ENCODE peak calls at places on chromosomes 13 and 19, in nine cellular contexts. M is cerebellar cortex; C is NCI-H1092 treated with DMSO at 0.1 percent for 48 hours; A is stimulated activated CD8-positive, alpha-beta memory T cell treated with anti-CD3 and anti-CD28 coated beads, Interleukin-2, amount 100 ng/mL, for 48 hours; B is effector CD4-positive, alpha-beta T cell; Y is adipocyte; K is astrocyte of the spinal cord; P is activated CD8-positive, alpha-beta memory T cell treated with anti-CD3 and anti-CD28 coated beads, Interleukin-2, amount 50 U/mL, for 4 hours; R is psoas muscle. S is an unnamed sample.

GRCh38 chr19:43438291-43439162 is 23.8 kb downstream of the TEX101 start:
- DNase-seq in M (no peak), C (no peak), A (no peak), B (no peak), Y (peak), K (no peak), P (no peak), R (no peak), S (peak)

GRCh38 chr13:106291006-106291405 is 244.5 kb downstream of the EFNB2 start:
- DNase-seq in M (no peak), C (no peak), A (no peak), B (no peak), Y (peak), K (peak), P (no peak), R (no peak), S (no peak)

GRCh38 chr13:26946675-26947342 is 186.2 kb upstream of the GPR12 start:
- DNase-seq in M (peak), C (peak), A (no peak), B (no peak), Y (peak), K (peak), P (no peak), R (no peak), S (no peak)

GRCh38 chr19:10074153-10074552 is 12.0 kb upstream of the SHFL start:
- DNase-seq in M (peak), C (peak), A (no peak), B (peak), Y (peak), K (no peak), P (peak), R (no peak), S (peak)

GRCh38 chr19:3048190-3048533 is 14.1 kb downstream of the TLE5 start:
- DNase-seq in M (no peak), C (no peak), A (no peak), B (no peak), Y (no peak), K (no peak), P (no peak), R (no peak), S (no peak)

GRCh38 chr19:46347985-46348384 is 1.1 kb downstream of the PPP5C start:
- DNase-seq in M (no peak), C (no peak), A (no peak), B (no peak), Y (no peak), K (no peak), P (no peak), R (no peak), S (no peak)

GRCh38 chr19:14147797-14148605 is 11.6 kb upstream of the ASF1B start:
- DNase-seq in M (peak), C (peak), A (peak), B (no peak), Y (peak), K (peak), P (peak), R (peak), S (peak)

GRCh38 chr13:46154136-46154854 is 27.7 kb downstream of the LCP1 start:
- DNase-seq in M (no peak), C (no peak), A (no peak), B (no peak), Y (no peak), K (no peak), P (no peak), R (no peak), S (no peak)

GRCh38 chr13:32200741-32201140 is 114.4 kb downstream of the ZAR1L start:
- DNase-seq in M (no peak), C (no peak), A (no peak), B (no peak), Y (peak), K (no peak), P (no peak), R (no peak), S (no peak)

GRCh38 chr13:28753208-28753892 is 34.6 kb upstream of the SLC46A3 start:
- DNase-seq in M (no peak), C (no peak), A (no peak), B (no peak), Y (peak), K (peak), P (no peak), R (no peak), S (no peak)

GRCh38 chr19:16293133-16294085 is 31.2 kb upstream of the KLF2 start:
- DNase-seq in M (no peak), C (peak), A (no peak), B (no peak), Y (peak), K (peak), P (no peak), R (peak), S (no peak)

GRCh38 chr19:29873024-29873800 is 61.4 kb downstream of the CCNE1 start:
- DNase-seq in M (peak), C (peak), A (peak), B (peak), Y (peak), K (no peak), P (peak), R (peak), S (peak)

GRCh38 chr13:105642511-105642958 is 892.9 kb downstream of the EFNB2 start:
- DNase-seq in M (no peak), C (no peak), A (no peak), B (no peak), Y (no peak), K (peak), P (no peak), R (no peak), S (no peak)

GRCh38 chr19:1027953-1028902 is 1.8 kb downstream of the CNN2 start:
- DNase-seq in M (no peak), C (no peak), A (no peak), B (peak), Y (peak), K (peak), P (peak), R (peak), S (peak)

GRCh38 chr13:50198508-50198907 is 183.3 kb downstream of the KCNRG start:
- DNase-seq in M (no peak), C (no peak), A (no peak), B (no peak), Y (no peak), K (peak), P (no peak), R (no peak), S (no peak)

GRCh38 chr13:98994080-98994479 is 16.2 kb upstream of the DOCK9 start:
- DNase-seq in M (no peak), C (no peak), A (no peak), B (no peak), Y (no peak), K (no peak), P (no peak), R (no peak), S (no peak)

GRCh38 chr19:10141973-10142372 is 22.3 kb upstream of the EIF3G start:
- DNase-seq in M (no peak), C (no peak), A (no peak), B (no peak), Y (no peak), K (no peak), P (no peak), R (no peak), S (no peak)

GRCh38 chr19:12646551-12646950 is 20.0 kb downstream of the MAN2B1 start:
- DNase-seq in M (no peak), C (no peak), A (no peak), B (no peak), Y (no peak), K (no peak), P (no peak), R (no peak), S (no peak)

GRCh38 chr13:107329991-107330390 is 762.1 kb upstream of the ARGLU1 start:
- DNase-seq in M (no peak), C (peak), A (no peak), B (no peak), Y (peak), K (peak), P (no peak), R (no peak), S (no peak)

GRCh38 chr13:25742220-25742619 is 309.6 kb downstream of the SHISA2 start:
- DNase-seq in M (no peak), C (no peak), A (no peak), B (no peak), Y (no peak), K (no peak), P (no peak), R (no peak), S (no peak)

GRCh38 chr19:46674416-46675178 is 13.6 kb upstream of the DACT3 start:
- DNase-seq in M (peak), C (no peak), A (no peak), B (no peak), Y (no peak), K (no peak), P (no peak), R (no peak), S (no peak)

GRCh38 chr13:26502826-26503225 is 54.7 kb upstream of the WASF3 start:
- DNase-seq in M (no peak), C (no peak), A (peak), B (no peak), Y (no peak), K (peak), P (no peak), R (peak), S (peak)

GRCh38 chr19:5696196-5697021 is 6.3 kb downstream of the RPL36 start:
- DNase-seq in M (no peak), C (no peak), A (no peak), B (no peak), Y (no peak), K (no peak), P (no peak), R (no peak), S (no peak)

GRCh38 chr19:12639901-12640613 is 26.5 kb downstream of the MAN2B1 start:
- DNase-seq in M (peak), C (peak), A (peak), B (peak), Y (peak), K (peak), P (peak), R (peak), S (peak)

GRCh38 chr19:46474211-46474610 is 2.8 kb upstream of the PNMA8A start:
- DNase-seq in M (no peak), C (no peak), A (no peak), B (no peak), Y (no peak), K (no peak), P (no peak), R (no peak), S (no peak)